ENCODE peak calls at places on chromosomes 3 and 15, in five cellular contexts. D is neural progenitor cell, Z is transverse colon, E is cardiac fibroblast, I is AG04449. A is an unnamed sample.

GRCh38 chr15:40941528-40942336 is 11.5 kb upstream of the CHAC1 start:
- DNase-seq in D (peak), E (peak), I (no peak), Z (peak), A (no peak)

GRCh38 chr3:168817177-168817576 is 721.5 kb upstream of the GOLIM4 start:
- DNase-seq in Z (no peak), D (no peak), I (no peak), E (no peak), A (no peak)

GRCh38 chr3:70061111-70061510 is 61.6 kb downstream of the SAMMSON start:
- DNase-seq in Z (no peak), E (no peak), I (no peak), D (no peak), A (peak)

GRCh38 chr15:40939909-40940801 is 11.0 kb downstream of the DLL4 start:
- DNase-seq in I (no peak), D (no peak), E (no peak), Z (no peak), A (no peak)

GRCh38 chr3:20052851-20053250 is 12.6 kb downstream of the KAT2B start:
- DNase-seq in Z (no peak), D (no peak), I (no peak), E (no peak), A (no peak)

GRCh38 chr3:143226678-143227291 is 107.2 kb downstream of the CHST2 start:
- DNase-seq in I (no peak), Z (peak), E (no peak), D (peak), A (no peak)

GRCh38 chr3:191721390-191721801 is 260.4 kb downstream of the PYDC2 start:
- DNase-seq in D (no peak), E (no peak), I (no peak), Z (no peak), A (no peak)

GRCh38 chr3:115698851-115699535 is 75.7 kb downstream of the GAP43 start:
- DNase-seq in Z (no peak), D (peak), I (no peak), E (peak), A (no peak)

GRCh38 chr3:126197854-126198584 is 17.6 kb upstream of the ALDH1L1 start:
- DNase-seq in I (no peak), D (peak), Z (peak), E (peak), A (peak)

GRCh38 chr3:95629802-95630201 is 1184.6 kb upstream of the EPHA6 start:
- DNase-seq in Z (no peak), D (peak), I (no peak), E (no peak), A (no peak)

GRCh38 chr3:50587806-50588758 is 18.8 kb downstream of the HEMK1 start:
- DNase-seq in I (no peak), E (no peak), D (no peak), Z (no peak), A (no peak)

GRCh38 chr3:16633948-16634347 is 28.7 kb upstream of the DAZL start:
- DNase-seq in Z (no peak), I (no peak), D (no peak), E (no peak), A (no peak)

GRCh38 chr3:117589454-117589853 is 879.9 kb downstream of the TUSC7 start:
- DNase-seq in D (peak), E (no peak), Z (no peak), I (no peak), A (no peak)

GRCh38 chr3:55765906-55766701 is 279.0 kb upstream of the WNT5A start:
- DNase-seq in D (no peak), E (no peak), Z (no peak), I (no peak), A (no peak)

GRCh38 chr3:149224736-149225594 is 3.3 kb upstream of the CP start:
- DNase-seq in I (peak), E (peak), Z (no peak), D (no peak), A (no peak)

GRCh38 chr15:101351736-101352135 is 56.7 kb upstream of the SNRPA1 start:
- DNase-seq in D (no peak), Z (no peak), I (no peak), E (no peak), A (no peak)

GRCh38 chr3:81585057-81585456 is 176.4 kb downstream of the GBE1 start:
- DNase-seq in E (no peak), D (no peak), Z (no peak), I (no peak), A (no peak)

GRCh38 chr3:90069748-90070147 is 962.3 kb downstream of the EPHA3 start:
- DNase-seq in D (peak), E (no peak), Z (no peak), I (no peak), A (no peak)

GRCh38 chr3:143081844-143082778 is 37.5 kb upstream of the CHST2 start:
- DNase-seq in Z (peak), D (no peak), E (no peak), I (no peak), A (no peak)

GRCh38 chr3:113103588-113103987 is 107.8 kb upstream of the BOC start:
- DNase-seq in D (no peak), Z (no peak), I (no peak), E (no peak), A (no peak)

GRCh38 chr3:63228677-63229076 is 49.4 kb upstream of the SYNPR start:
- DNase-seq in I (no peak), E (peak), Z (no peak), D (peak), A (peak)

GRCh38 chr15:50077655-50078054 is 41.4 kb downstream of the ATP8B4 start:
- DNase-seq in D (peak), I (no peak), Z (no peak), E (no peak), A (no peak)

GRCh38 chr3:9976736-9977709 is 9.6 kb downstream of the EMC3 start:
- DNase-seq in I (peak), Z (peak), D (no peak), E (peak), A (peak)

GRCh38 chr15:37856109-37856508 is 78.3 kb upstream of the TMCO5A start:
- DNase-seq in Z (no peak), I (no peak), D (no peak), E (no peak), A (no peak)

GRCh38 chr3:126347543-126348161 is 9.6 kb downstream of the KLF15 start:
- DNase-seq in D (no peak), I (no peak), Z (no peak), E (no peak), A (no peak)

GRCh38 chr15:57395292-57395691 is 19.0 kb downstream of the CGNL1 start:
- DNase-seq in I (peak), E (peak), D (no peak), Z (no peak), A (peak)

GRCh38 chr15:78177447-78177873 is 28.3 kb downstream of the IDH3A start:
- DNase-seq in Z (peak), E (peak), D (peak), I (no peak), A (peak)

GRCh38 chr3:78659386-78659987 is 1108.3 kb downstream of the ROBO1 start:
- DNase-seq in E (peak), I (no peak), D (peak), Z (peak), A (peak)

GRCh38 chr15:90315276-90315982 is 36.7 kb upstream of the ZNF774 start:
- DNase-seq in Z (peak), D (no peak), I (no peak), E (peak), A (peak)

GRCh38 chr3:31576521-31576920 is 43.8 kb downstream of the STT3B start:
- DNase-seq in E (no peak), Z (no peak), I (no peak), D (no peak), A (no peak)

GRCh38 chr15:94119923-94120775 is 111.2 kb upstream of the MCTP2 start:
- DNase-seq in D (peak), I (peak), E (peak), Z (peak), A (peak)

GRCh38 chr3:194023501-194024280 is 112.3 kb upstream of the HES1 start:
- DNase-seq in E (peak), I (no peak), D (no peak), Z (no peak), A (no peak)

GRCh38 chr3:24042879-24043567 is 97.9 kb downstream of the NR1D2 start:
- DNase-seq in E (no peak), D (no peak), I (no peak), Z (no peak), A (no peak)

GRCh38 chr3:129461461-129462146 is 21.6 kb downstream of the IFT122 start:
- DNase-seq in E (peak), Z (no peak), I (no peak), D (no peak), A (no peak)

GRCh38 chr3:170056710-170057454 is 19.1 kb downstream of the GPR160 start:
- DNase-seq in D (no peak), I (no peak), E (no peak), Z (no peak), A (no peak)

GRCh38 chr3:170057550-170057949 is 19.8 kb downstream of the GPR160 start:
- DNase-seq in Z (no peak), E (no peak), I (no peak), D (no peak), A (no peak)

GRCh38 chr3:170052398-170052797 is 14.6 kb downstream of the GPR160 start:
- DNase-seq in I (no peak), E (no peak), D (no peak), Z (no peak), A (no peak)

GRCh38 chr3:170055209-170055608 is 17.4 kb downstream of the GPR160 start:
- DNase-seq in D (no peak), E (no peak), I (no peak), Z (no peak), A (no peak)

DNA sequence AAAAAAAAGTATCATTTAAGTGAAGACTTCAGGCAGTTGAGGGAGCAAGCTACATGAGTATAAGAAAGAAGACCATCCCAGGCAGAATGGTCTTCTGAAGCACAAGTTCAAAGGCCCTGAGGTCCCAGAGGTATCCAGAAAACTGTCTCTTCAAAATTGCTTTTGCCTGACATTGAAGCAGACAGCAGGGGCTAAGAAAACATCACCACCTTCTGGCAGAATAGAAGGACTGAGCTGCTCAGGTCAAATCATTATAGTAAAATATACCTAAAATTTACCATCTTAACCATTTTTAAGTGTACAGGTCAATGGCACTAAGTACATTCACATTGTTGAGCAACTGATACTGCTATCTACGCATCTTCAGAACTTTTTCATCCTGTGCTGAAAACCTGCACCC is 16.4 kb downstream of the GPR160 start:
- DNase-seq in Z (no peak), I (no peak), E (peak), D (no peak), A (no peak)
- TF ChIP-seq CTCF in Z (peak), I (no peak), E (peak), D (peak), A (peak)

DNA sequence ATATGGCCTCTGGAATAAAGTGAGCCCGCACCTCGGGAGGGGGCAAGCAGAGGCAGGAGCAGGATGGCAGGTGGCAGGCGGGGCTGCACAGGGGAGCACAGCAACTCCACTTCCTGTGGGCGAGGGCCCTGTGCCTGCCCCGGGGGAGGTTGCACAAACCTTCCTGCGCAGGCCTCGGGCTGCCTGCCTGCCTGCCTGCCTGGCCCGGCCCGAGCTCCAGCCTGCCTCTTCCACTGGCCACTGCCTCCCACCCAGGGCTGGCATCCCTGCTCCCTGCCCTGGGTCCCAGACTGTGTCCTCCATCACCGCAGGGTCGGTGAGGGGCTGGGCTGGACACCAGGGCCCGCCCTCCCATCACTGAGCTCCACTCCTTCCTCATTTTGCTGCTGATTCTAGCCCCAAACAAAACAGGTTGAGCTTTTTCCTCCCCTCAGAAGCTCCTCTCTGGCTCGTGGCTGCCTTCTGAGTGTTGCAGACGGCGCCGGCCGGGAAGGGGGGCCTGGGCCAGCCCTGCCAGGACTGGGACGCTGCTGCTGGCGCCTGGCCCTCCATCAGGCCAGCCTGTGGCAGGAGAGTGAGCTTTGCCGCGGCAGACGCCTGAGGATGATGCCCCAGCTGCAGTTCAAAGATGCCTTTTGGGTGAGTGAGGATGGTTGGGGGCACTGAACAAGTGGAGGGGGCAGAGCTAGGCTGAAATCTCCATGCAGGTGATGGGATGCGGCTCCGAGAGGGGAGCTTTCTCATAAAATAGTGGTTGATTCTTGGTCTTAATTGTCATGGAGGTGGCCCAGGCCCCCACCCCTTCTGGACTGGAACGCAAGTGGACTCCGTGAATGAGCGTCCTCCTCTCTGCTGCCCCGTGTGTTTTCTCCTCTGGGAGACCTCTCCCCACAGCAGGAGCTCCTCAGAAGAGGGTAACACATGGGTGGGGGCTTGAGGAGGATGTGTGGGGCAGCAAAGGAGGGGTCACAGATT is at the start of gene PSTPIP1:
- DNase-seq in D (no peak), Z (peak), E (no peak), I (no peak), A (no peak)
- H3K4me3 ChIP-seq in D (no peak), Z (no peak), E (no peak), I (no peak), A (no peak)

GRCh38 chr3:186003610-186004009 is 65.8 kb upstream of the TRA2B start:
- DNase-seq in E (no peak), Z (no peak), D (no peak), I (no peak), A (no peak)

GRCh38 chr3:186001838-186002237 is 64.0 kb upstream of the TRA2B start:
- DNase-seq in Z (no peak), D (no peak), I (no peak), E (no peak), A (no peak)

GRCh38 chr3:186004671-186005070 is 66.9 kb upstream of the TRA2B start:
- DNase-seq in Z (no peak), D (no peak), E (no peak), I (no peak), A (no peak)

GRCh38 chr3:186004209-186004608 is 66.4 kb upstream of the TRA2B start:
- DNase-seq in E (no peak), I (no peak), D (no peak), Z (no peak), A (no peak)

GRCh38 chr3:186002884-186003472 is 65.2 kb upstream of the TRA2B start:
- DNase-seq in E (peak), I (no peak), Z (no peak), D (peak), A (peak)
- TF ChIP-seq CTCF in E (peak), I (peak), Z (no peak), D (peak), A (peak)

DNA sequence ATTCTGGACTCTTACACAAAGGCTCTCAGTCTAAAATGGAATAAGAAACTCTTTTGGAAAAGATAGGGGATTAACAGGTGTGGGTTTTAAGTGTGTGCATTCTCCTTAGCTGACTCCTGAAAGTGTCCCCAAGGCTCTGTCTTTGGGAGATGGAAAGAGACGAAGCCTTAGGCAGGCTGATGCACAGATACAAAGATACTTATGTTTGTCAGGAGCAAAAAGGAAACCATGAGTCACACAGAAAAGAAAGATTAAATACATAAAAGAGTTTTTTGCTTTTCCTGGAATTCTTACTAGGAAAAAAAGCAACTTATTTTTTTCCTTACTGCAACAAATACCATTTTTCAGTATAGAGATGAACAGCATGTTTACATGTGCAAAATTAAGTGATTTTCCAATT is 23.8 kb upstream of the ABI3BP start:
- DNase-seq in I (no peak), E (peak), D (no peak), Z (no peak), A (no peak)
- H3K4me3 ChIP-seq in I (no peak), E (no peak), D (no peak), Z (no peak), A (no peak)

DNA sequence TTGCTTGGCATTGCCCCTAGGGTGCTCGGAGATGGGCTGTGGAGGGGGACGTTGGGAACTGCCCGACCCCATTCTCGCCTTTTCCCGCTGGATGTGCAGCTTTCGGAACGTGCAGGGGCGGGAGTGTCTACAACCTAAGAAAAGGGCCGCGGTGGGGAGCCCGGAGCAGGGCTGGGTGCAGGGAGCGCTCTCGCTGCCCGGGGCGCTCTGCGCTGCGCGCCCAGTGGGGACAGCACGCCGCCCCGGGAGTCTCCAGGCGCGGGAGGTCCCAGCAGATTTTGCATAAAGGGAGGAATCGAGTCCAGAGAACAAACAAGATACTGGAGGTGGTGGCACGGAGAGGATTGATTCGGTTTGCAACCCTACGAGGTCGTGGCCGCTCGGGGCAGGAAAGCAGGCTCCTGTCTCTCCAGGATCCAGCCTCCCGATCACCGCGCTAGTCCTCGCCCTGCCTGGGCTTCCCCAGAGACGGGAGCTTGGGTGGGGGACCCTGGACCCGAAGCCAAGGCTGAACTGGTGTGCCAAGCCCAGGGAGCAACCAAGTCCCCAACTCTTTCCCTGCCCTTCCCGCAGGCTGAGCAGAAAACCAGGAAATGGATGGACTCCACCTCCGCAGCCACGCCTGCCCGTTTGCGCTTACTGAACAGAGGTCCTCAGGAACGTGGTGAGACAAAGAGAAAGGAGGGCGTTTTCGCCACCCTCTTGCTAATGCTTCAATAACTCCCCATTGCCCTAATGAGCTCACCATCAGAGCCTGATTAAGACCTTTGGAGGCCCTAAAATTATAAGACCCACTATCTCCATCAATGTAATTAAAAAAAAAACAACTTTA is 59.7 kb downstream of the NOX5 start:
- DNase-seq in E (peak), I (no peak), Z (peak), D (peak), A (peak)
- TF ChIP-seq CTCF in E (peak), I (no peak), Z (no peak), D (no peak), A (no peak)

DNA sequence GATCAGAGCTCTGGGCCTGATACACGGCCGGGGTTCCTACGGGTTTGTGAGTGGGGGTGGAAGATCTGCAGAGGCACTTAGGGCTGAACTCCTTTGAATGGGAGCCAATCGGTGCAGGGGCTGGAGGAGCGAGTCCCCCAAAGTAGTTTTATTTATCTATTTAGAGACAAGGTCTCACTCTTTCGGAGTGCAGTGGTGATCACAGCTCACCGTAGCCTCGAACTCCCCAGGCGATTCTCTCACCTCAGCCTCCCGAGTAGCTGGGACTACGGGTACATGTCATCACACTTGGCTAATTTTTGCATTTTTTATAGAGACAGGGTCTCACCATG is 1.6 kb upstream of the CELSR3 start:
- DNase-seq in D (no peak), Z (no peak), E (no peak), I (no peak), A (no peak)
- H3K4me3 ChIP-seq in D (peak), Z (no peak), E (no peak), I (no peak), A (peak)

A was measured in HFF-Myc.